ENCODE peak calls at places on chromosome 13, in seven cellular contexts. L is effector memory CD8-positive, alpha-beta T cell; K is HEK293T; E is heart left ventricle; I is GM23338; D is NCI-H1436; Y is T-helper 2 cell. X is an unnamed sample.

GRCh38 chr13:79533781-79534400 is 52.9 kb downstream of the NDFIP2 start:
- DNase-seq in I (no peak), Y (no peak), D (no peak), E (no peak), L (no peak), K (no peak), X (no peak)

GRCh38 chr13:25085125-25085742 is 10.7 kb upstream of the PABPC3 start:
- DNase-seq in I (peak), L (no peak), K (peak), Y (peak), E (no peak), D (peak), X (no peak)

GRCh38 chr13:109576331-109576813 is 210.0 kb downstream of the IRS2 start:
- DNase-seq in I (no peak), L (no peak), D (no peak), K (no peak), Y (no peak), E (no peak), X (no peak)

GRCh38 chr13:85806553-85807175 is 7.4 kb upstream of the SLITRK6 start:
- DNase-seq in D (peak), Y (peak), E (no peak), K (peak), I (peak), L (no peak), X (no peak)

GRCh38 chr13:79401259-79402071 is 4.6 kb downstream of the RBM26 start:
- DNase-seq in Y (peak), K (no peak), E (no peak), I (no peak), D (no peak), L (no peak), X (no peak)

GRCh38 chr13:89514534-89515312 is 1832.8 kb upstream of the MIR17HG start:
- DNase-seq in I (peak), Y (no peak), D (no peak), E (no peak), L (no peak), K (no peak), X (no peak)

GRCh38 chr13:46949211-46949610 is 52.4 kb upstream of the HTR2A start:
- DNase-seq in K (no peak), Y (no peak), L (no peak), D (no peak), E (no peak), I (no peak), X (no peak)

GRCh38 chr13:101053289-101053688 is 363.0 kb downstream of the NALCN start:
- DNase-seq in D (no peak), K (no peak), E (no peak), Y (no peak), L (no peak), I (no peak), X (no peak)

GRCh38 chr13:75445717-75446529 is 36.0 kb downstream of the TBC1D4 start:
- DNase-seq in E (no peak), Y (no peak), L (no peak), D (no peak), I (no peak), K (no peak), X (no peak)

GRCh38 chr13:113666324-113666660 is 727 bp upstream of the GRK1 start:
- DNase-seq in E (peak), L (no peak), K (no peak), Y (no peak), I (no peak), D (no peak), X (no peak)

GRCh38 chr13:112450118-112450517 is 74.0 kb downstream of the SPACA7 start:
- DNase-seq in L (no peak), K (no peak), D (no peak), I (no peak), Y (no peak), E (no peak), X (no peak)

GRCh38 chr13:32134241-32134801 is 102.7 kb downstream of the FRY start:
- DNase-seq in L (no peak), I (no peak), K (no peak), E (no peak), D (no peak), Y (no peak), X (no peak)

GRCh38 chr13:74217816-74218215 is 83.6 kb upstream of the KLF12 start:
- DNase-seq in K (no peak), D (no peak), E (no peak), L (no peak), I (no peak), Y (no peak), X (no peak)

GRCh38 chr13:25300861-25301346 is 521 bp upstream of the NUP58 start:
- DNase-seq in D (no peak), L (no peak), K (peak), I (peak), E (peak), Y (no peak), X (peak)

GRCh38 chr13:53783466-53783865 is 754.9 kb downstream of the OLFM4 start:
- DNase-seq in E (no peak), I (no peak), L (no peak), Y (no peak), D (no peak), K (no peak), X (no peak)

GRCh38 chr13:40503966-40504591 is 162.4 kb downstream of the FOXO1 start:
- DNase-seq in E (no peak), K (no peak), D (no peak), Y (no peak), I (peak), L (no peak), X (no peak)

GRCh38 chr13:98781905-98782304 is 29.4 kb upstream of the SLC15A1 start:
- DNase-seq in D (no peak), I (no peak), E (no peak), K (no peak), L (no peak), Y (no peak), X (no peak)

GRCh38 chr13:98523455-98524102 is 53.3 kb downstream of the STK24 start:
- DNase-seq in I (no peak), E (no peak), Y (peak), K (no peak), L (no peak), D (no peak), X (no peak)